ENCODE peak calls at places on chromosomes 5 and 9, in nine cellular contexts. A, R, T, J, P, M, Q, K and U are unnamed samples. For H3K4me1, the result is how much of the 10 kb centered on the place peaks cover.

GRCh38 chr9:109118802-109119438 is 827 bp downstream of the TMEM245 start:
- DNase-seq in J (no peak), A (no peak), Q (peak), P (peak), M (no peak), R (peak), K (peak), T (no peak), U (no peak)

GRCh38 chr5:66232701-66233100 is 88.6 kb downstream of the SREK1 start:
- DNase-seq in A (no peak), J (no peak), Q (peak), M (no peak), R (no peak), T (no peak), P (no peak), K (peak), U (no peak)

GRCh38 chr9:29861803-29862202 is 2288.5 kb upstream of the C9orf72 start:
- DNase-seq in T (no peak), P (no peak), A (no peak), K (no peak), J (no peak), R (no peak), Q (no peak), M (no peak), U (no peak)

GRCh38 chr5:19902316-19902934 is 85.6 kb downstream of the CDH18 start:
- DNase-seq in P (peak), R (no peak), M (no peak), Q (peak), A (no peak), T (no peak), K (peak), J (no peak), U (no peak)

GRCh38 chr9:121744002-121744686 is 92.7 kb downstream of the DAB2IP start:
- DNase-seq in J (peak), A (no peak), R (peak), T (peak), K (peak), P (peak), M (peak), Q (peak), U (peak)

GRCh38 chr9:3746296-3747275 is 220.8 kb upstream of the RFX3 start:
- DNase-seq in K (no peak), P (no peak), M (no peak), J (no peak), R (no peak), T (no peak), Q (no peak), A (no peak), U (no peak)

GRCh38 chr5:169164481-169164925 is 136.4 kb downstream of the SLIT3 start:
- DNase-seq in K (peak), M (peak), T (peak), P (peak), Q (no peak), R (no peak), A (no peak), J (no peak), U (no peak)

GRCh38 chr5:12330993-12331588 is 426.8 kb upstream of the CTNND2 start:
- DNase-seq in P (no peak), J (no peak), A (no peak), T (no peak), K (peak), R (no peak), Q (no peak), M (no peak), U (no peak)

GRCh38 chr9:124348363-124348762 is 66.9 kb downstream of the PSMB7 start:
- DNase-seq in A (no peak), Q (no peak), J (no peak), R (no peak), M (no peak), T (no peak), K (no peak), P (no peak), U (no peak)

GRCh38 chr9:14031015-14031414 is 282.9 kb downstream of the NFIB start:
- DNase-seq in Q (peak), R (no peak), P (peak), M (peak), T (peak), K (peak), J (peak), A (no peak), U (no peak)

GRCh38 chr5:149735066-149735465 is 5.0 kb downstream of the PPARGC1B start:
- DNase-seq in M (no peak), R (peak), K (peak), T (no peak), A (no peak), P (peak), Q (no peak), J (no peak), U (no peak)

GRCh38 chr5:90477073-90477472 is 2.4 kb downstream of the POLR3G start:
- DNase-seq in P (peak), A (no peak), T (no peak), K (peak), M (no peak), R (no peak), J (no peak), Q (peak), U (no peak)

GRCh38 chr5:50580506-50580905 is 85.9 kb upstream of the PARP8 start:
- DNase-seq in A (no peak), Q (no peak), R (no peak), P (no peak), J (no peak), K (no peak), M (no peak), T (no peak), U (no peak)

GRCh38 chr5:155587458-155587857 is 573.9 kb downstream of the KIF4B start:
- DNase-seq in P (no peak), Q (no peak), K (no peak), M (no peak), R (no peak), J (no peak), T (no peak), A (no peak), U (no peak)

GRCh38 chr5:169904059-169904458 is 76.2 kb downstream of the INSYN2B start:
- DNase-seq in J (no peak), M (no peak), R (no peak), K (no peak), P (no peak), T (peak), Q (no peak), A (no peak), U (no peak)

GRCh38 chr5:88732862-88733261 is 150.1 kb downstream of the MEF2C start:
- DNase-seq in Q (no peak), J (no peak), P (no peak), A (no peak), R (no peak), M (no peak), T (no peak), K (no peak), U (no peak)

GRCh38 chr9:135501261-135502167 is 1.0 kb downstream of the MRPS2 start:
- DNase-seq in A (peak), T (no peak), R (no peak), M (peak), Q (no peak), J (peak), P (no peak), K (no peak), U (peak)

GRCh38 chr9:32401471-32401870 is 17.0 kb downstream of the ACO1 start:
- DNase-seq in P (no peak), K (no peak), R (no peak), M (no peak), Q (no peak), A (no peak), T (no peak), J (no peak), U (no peak)

GRCh38 chr9:32394381-32395049 is 10.1 kb downstream of the ACO1 start:
- DNase-seq in T (no peak), M (no peak), R (no peak), K (no peak), A (no peak), P (peak), J (no peak), Q (no peak), U (no peak)

GRCh38 chr9:32399110-32399815 is 14.8 kb downstream of the ACO1 start:
- DNase-seq in M (no peak), A (no peak), T (no peak), Q (no peak), K (no peak), R (no peak), P (no peak), J (no peak), U (no peak)

GRCh38 chr9:32398207-32398606 is 13.8 kb downstream of the ACO1 start:
- DNase-seq in K (no peak), A (no peak), Q (no peak), P (no peak), J (no peak), M (no peak), R (no peak), T (no peak), U (no peak)

GRCh38 chr9:32395483-32396216 is 11.2 kb downstream of the ACO1 start:
- DNase-seq in K (peak), R (no peak), T (peak), Q (no peak), A (no peak), P (peak), M (no peak), J (no peak), U (no peak)
- TF ChIP-seq CTCF in K (peak), R (no peak), T (no peak), Q (peak), A (no peak), P (peak), M (no peak), J (no peak), U (peak)

DNA sequence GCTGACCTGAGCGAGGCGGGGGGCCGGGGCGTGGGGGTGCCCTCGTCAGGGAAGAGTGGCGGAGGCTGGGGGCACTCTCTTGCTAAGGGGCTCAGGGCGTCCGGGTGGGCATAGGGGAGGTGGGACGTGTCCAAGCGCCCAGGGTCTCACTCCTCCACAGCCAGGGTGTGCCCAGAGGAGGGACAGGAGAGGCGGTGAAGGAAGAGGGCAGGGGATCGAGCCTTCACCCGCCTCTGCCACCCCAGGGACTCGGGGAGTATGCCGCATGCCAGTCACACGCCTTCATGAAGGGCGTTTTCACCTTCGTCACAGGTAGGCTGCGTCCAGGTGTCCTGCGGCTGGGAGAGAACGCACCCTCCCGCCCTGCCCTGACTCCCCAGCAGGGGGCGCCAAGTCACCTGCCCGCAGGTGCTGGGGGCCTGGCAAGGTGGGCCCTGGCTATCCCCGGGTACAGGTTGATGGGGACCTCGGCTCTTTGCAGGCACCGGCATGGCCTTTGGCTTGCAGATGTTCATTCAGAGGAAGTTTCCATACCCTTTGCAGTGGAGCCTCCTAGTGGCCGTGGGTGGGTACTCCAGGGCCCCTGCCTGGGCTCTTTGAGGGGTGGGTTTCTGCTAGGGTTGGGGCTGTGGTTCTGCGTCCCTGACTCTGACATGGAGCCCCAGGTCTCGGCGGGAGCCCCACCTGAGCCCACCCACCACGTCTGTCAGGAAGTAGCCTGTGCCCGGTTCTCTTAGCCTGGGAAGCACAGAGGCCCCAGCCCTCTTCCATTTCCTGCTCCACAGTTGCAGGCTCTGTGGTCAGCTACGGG is 527 bp downstream of the TMEM141 start:
- DNase-seq in T (peak), A (peak), K (peak), M (peak), Q (peak), R (peak), J (peak), P (peak), U (peak)
- H3K4me1 ChIP-seq in T (under half), A (under half), K (under half), M (under half), Q (half or more), R (half or more), J (half or more), P (under half), U (under half)

GRCh38 chr9:82499337-82499736 is 510.8 kb downstream of the SPATA31D1 start:
- DNase-seq in P (no peak), T (no peak), A (no peak), K (no peak), Q (no peak), M (no peak), R (no peak), J (no peak), U (no peak)

GRCh38 chr9:82498918-82499317 is 510.3 kb downstream of the SPATA31D1 start:
- DNase-seq in A (no peak), T (peak), P (no peak), M (no peak), J (no peak), K (no peak), Q (no peak), R (no peak), U (no peak)

GRCh38 chr9:82504620-82505019 is 516.0 kb downstream of the SPATA31D1 start:
- DNase-seq in M (no peak), Q (no peak), R (no peak), A (no peak), P (no peak), K (peak), T (no peak), J (no peak), U (no peak)
- TF ChIP-seq CTCF in M (peak), Q (no peak), R (no peak), A (no peak), P (no peak), K (peak), T (no peak), J (no peak), U (no peak)

DNA sequence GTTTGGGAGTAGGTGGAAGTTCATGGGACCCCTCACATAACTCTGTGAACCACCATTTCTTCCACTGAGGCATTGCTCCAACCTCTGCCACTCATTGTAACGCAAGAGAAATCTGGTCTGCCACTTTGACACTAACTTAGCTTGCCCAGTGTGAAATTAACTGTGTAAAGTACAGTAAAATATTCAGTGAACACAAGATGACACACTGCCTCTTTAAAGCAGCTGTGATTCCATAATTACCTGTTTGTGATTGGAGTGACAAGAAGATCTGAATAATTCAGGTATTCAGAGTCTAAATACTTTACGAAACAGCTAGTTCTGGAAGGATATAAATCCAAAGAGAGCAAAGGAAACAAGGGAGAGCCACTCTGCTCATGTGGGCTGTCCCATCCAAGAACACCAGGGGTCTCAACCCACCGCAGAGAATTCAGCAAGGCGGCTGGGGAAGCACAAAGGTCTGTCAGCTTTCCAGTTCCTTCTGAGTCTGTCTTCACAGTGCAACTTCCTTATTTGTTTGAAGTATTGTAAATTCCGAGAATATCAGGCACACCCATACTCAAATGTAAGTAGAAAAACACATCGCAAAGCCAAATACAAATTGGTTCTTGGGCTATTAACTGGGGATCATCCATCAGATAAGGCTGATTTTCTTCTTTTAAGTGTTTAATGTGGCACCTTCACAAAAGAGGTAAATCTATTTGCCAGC is 86.9 kb downstream of the GNAQ start:
- DNase-seq in P (peak), J (no peak), A (peak), M (no peak), K (peak), R (peak), Q (no peak), T (peak), U (peak)
- H3K4me1 ChIP-seq in P (under half), J (under half), A (half or more), M (under half), K (under half), R (under half), Q (under half), T (under half), U (half or more)

GRCh38 chr5:73201547-73202513 is 28.8 kb downstream of the TMEM174 start:
- DNase-seq in J (peak), Q (peak), A (peak), T (peak), R (peak), M (peak), P (peak), K (peak), U (peak)
- TF ChIP-seq CTCF in J (peak), Q (peak), A (peak), T (peak), R (peak), M (peak), P (peak), K (peak), U (peak)

DNA sequence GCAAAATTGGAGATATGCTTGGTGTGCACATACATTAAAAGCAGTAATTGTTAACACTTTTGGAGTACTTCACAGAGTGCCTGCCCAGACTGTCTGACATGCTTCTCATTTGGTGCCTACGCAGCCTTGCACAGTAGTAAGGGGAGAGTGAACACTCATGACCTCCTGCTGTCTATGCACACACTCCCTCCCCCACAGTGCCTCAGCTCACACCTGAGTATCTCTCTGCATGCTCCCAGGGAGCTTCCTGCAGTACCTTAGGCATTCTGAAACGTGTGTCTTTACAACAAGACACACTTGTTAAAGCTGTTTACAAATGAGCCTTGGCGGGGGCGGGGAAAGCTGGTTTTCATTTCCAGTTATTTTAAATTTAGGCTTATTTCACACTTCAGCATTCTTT is 18.0 kb downstream of the MAP3K1 start:
- DNase-seq in J (no peak), T (no peak), R (no peak), Q (peak), P (no peak), M (no peak), A (no peak), K (peak), U (no peak)
- H3K4me1 ChIP-seq in J (under half), T (under half), R (under half), Q (half or more), P (under half), M (half or more), A (half or more), K (half or more), U (under half)

DNA sequence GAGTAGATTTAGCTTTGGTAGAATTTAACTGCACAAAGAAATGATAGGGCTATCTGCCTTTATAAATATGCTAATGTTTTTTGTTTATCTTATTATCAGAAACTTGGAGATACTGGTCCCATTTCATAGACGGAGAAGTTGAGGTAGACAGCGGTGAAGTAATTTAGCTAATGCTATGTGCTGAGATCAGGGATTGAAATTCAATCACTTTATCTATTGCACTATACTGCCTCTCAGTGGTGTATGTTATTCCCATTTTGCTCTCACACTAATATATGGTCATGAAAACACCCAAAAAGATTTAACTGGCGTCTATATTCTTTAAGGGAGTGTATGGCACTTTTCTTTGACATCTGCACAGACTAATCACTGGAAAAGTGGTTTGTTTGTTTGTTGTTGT is 725.9 kb upstream of the WWC1 start:
- DNase-seq in P (no peak), A (no peak), J (no peak), T (no peak), K (peak), Q (no peak), M (no peak), R (no peak), U (no peak)
- TF ChIP-seq CTCF in P (no peak), A (peak), J (no peak), T (no peak), K (peak), Q (peak), M (peak), R (no peak), U (peak)

DNA sequence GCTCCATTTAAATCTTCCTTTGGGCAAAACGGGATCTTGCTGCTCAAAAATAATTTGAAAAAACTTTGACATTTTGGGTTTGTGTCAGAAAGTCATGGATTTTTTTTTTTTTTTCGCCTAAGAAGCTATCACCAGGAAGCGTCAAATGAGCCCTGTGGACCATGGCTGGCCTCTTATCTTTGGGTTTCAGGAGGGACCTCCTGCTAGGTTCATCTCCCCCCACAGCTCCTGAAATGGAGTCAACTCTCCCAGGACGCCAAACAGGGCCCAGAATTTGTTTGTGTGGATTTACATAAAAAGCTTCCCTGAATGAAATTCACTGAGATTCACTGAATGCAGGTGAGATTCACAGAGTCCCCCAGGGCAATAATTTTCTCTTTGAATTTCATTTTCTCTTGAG is 55.4 kb upstream of the GALNT10 start:
- DNase-seq in Q (no peak), P (no peak), M (no peak), R (no peak), A (no peak), J (peak), K (no peak), T (no peak), U (no peak)
- H3K4me1 ChIP-seq in Q (under half), P (under half), M (under half), R (under half), A (under half), J (under half), K (under half), T (under half), U (under half)